ENCODE peak calls at places on chromosomes 12 and 14, in five cellular contexts. O is KBM-7, T is cerebellar cortex, G is GM04504, D is epithelial cell of esophagus. V is an unnamed sample.

GRCh38 chr12:89884365-89884915 is 175.8 kb upstream of the ATP2B1 start:
- DNase-seq in O (no peak), G (no peak), T (no peak), D (no peak), V (no peak)

GRCh38 chr14:36394593-36394992 is 74.2 kb upstream of the MBIP start:
- DNase-seq in G (no peak), O (no peak), D (no peak), T (no peak), V (no peak)

GRCh38 chr14:52013984-52014600 is 24.7 kb downstream of the RTRAF start:
- DNase-seq in G (no peak), T (no peak), O (peak), D (no peak), V (peak)

GRCh38 chr14:60753264-60754126 is 18.9 kb downstream of the MNAT1 start:
- DNase-seq in D (no peak), G (no peak), O (peak), T (no peak), V (no peak)

GRCh38 chr14:64891839-64892375 is 12.2 kb upstream of the SPTB start:
- DNase-seq in D (peak), G (peak), T (peak), O (peak), V (peak)

GRCh38 chr14:61420326-61420725 is 98.9 kb downstream of the PRKCH start:
- DNase-seq in O (no peak), D (peak), G (no peak), T (no peak), V (no peak)

GRCh38 chr14:74615735-74616134 is 3.7 kb upstream of the LTBP2 start:
- DNase-seq in G (no peak), T (peak), O (no peak), D (no peak), V (no peak)

GRCh38 chr12:78802593-78802992 is 62.0 kb upstream of the SYT1 start:
- DNase-seq in G (peak), O (no peak), D (peak), T (no peak), V (no peak)

GRCh38 chr12:48717252-48717695 is 767 bp upstream of the CCNT1 start:
- DNase-seq in O (peak), D (no peak), G (peak), T (peak), V (no peak)

GRCh38 chr12:68267892-68268396 is 14.5 kb upstream of the IL22 start:
- DNase-seq in O (no peak), D (no peak), G (peak), T (no peak), V (no peak)

GRCh38 chr12:46403732-46404097 is 31.1 kb upstream of the SLC38A2 start:
- DNase-seq in O (no peak), D (no peak), G (no peak), T (no peak), V (no peak)

GRCh38 chr12:56900583-56900982 is 33.6 kb downstream of the SDR9C7 start:
- DNase-seq in O (no peak), D (peak), G (no peak), T (no peak), V (no peak)

GRCh38 chr14:52553002-52553670 is 500 bp downstream of the GPR137C start:
- DNase-seq in G (no peak), T (peak), D (peak), O (peak), V (peak)

GRCh38 chr12:80551897-80552296 is 107.9 kb downstream of the PTPRQ start:
- DNase-seq in D (peak), T (no peak), O (no peak), G (peak), V (peak)

GRCh38 chr14:95895720-95896119 is 19.1 kb downstream of the TUNAR start:
- DNase-seq in D (no peak), O (no peak), G (no peak), T (peak), V (peak)

GRCh38 chr12:132872975-132873421 is 14.4 kb downstream of the CHFR start:
- DNase-seq in G (no peak), O (no peak), T (no peak), D (no peak), V (no peak)

GRCh38 chr14:58876613-58877012 is 238.9 kb downstream of the DACT1 start:
- DNase-seq in G (peak), T (no peak), D (no peak), O (no peak), V (no peak)

GRCh38 chr12:46884362-46884761 is 58.6 kb upstream of the SLC38A4 start:
- DNase-seq in G (no peak), D (no peak), T (no peak), O (no peak), V (no peak)

GRCh38 chr12:96194901-96195844 is 998 bp downstream of the ELK3 start:
- DNase-seq in T (peak), O (peak), D (peak), G (peak), V (peak)

GRCh38 chr14:60188115-60188514 is 22.9 kb upstream of the DHRS7 start:
- DNase-seq in G (no peak), D (peak), O (peak), T (no peak), V (no peak)

GRCh38 chr12:48883305-48884171 is 17.9 kb upstream of the RND1 start:
- DNase-seq in D (no peak), O (no peak), G (no peak), T (no peak), V (no peak)

GRCh38 chr12:59077153-59077930 is 157.0 kb upstream of the LRIG3 start:
- DNase-seq in D (peak), O (no peak), T (no peak), G (no peak), V (no peak)

GRCh38 chr12:16118586-16118985 is 158.9 kb downstream of the SLC15A5 start:
- DNase-seq in O (no peak), D (no peak), G (no peak), T (no peak), V (peak)

GRCh38 chr14:70061108-70061507 is 127.6 kb downstream of the SLC8A3 start:
- DNase-seq in D (peak), O (no peak), T (no peak), G (no peak), V (no peak)

GRCh38 chr12:57836442-57837375 is 9.8 kb downstream of the CTDSP2 start:
- DNase-seq in G (peak), T (peak), O (peak), D (peak), V (peak)

GRCh38 chr14:68211421-68211820 is 391.8 kb downstream of the RAD51B start:
- DNase-seq in D (no peak), T (no peak), G (no peak), O (no peak), V (no peak)

GRCh38 chr14:92960706-92961566 is 38.0 kb downstream of the CHGA start:
- DNase-seq in O (no peak), T (no peak), G (no peak), D (peak), V (no peak)